ENCODE peak calls at places on chromosomes 12 and 14, in nine cellular contexts. One of them, this sample, is unnamed.
A peak's percentile ranks its signal among the peaks of the same experiment; 100 is the strongest.

GRCh38 chr14:100131181-100131580 is 28.3 kb downstream of the DEGS2 start:
- DNase-seq in dorsolateral prefrontal cortex: no peak
- DNase-seq in AG10803: no peak
- DNase-seq in AG04450: no peak
- DNase-seq in HCT116: no peak
- DNase-seq in body of pancreas: peak; percentile 63
- DNase-seq in choroid plexus epithelial cell: no peak
- DNase-seq in psoas muscle: no peak
- DNase-seq in cardiac muscle cell: no peak
- DNase-seq in this sample: no peak

GRCh38 chr12:98198261-98198982 is 317.0 kb upstream of the TMPO start:
- DNase-seq in dorsolateral prefrontal cortex: no peak
- DNase-seq in AG10803: no peak
- DNase-seq in AG04450: no peak
- DNase-seq in HCT116: no peak
- DNase-seq in body of pancreas: no peak
- DNase-seq in choroid plexus epithelial cell: no peak
- DNase-seq in psoas muscle: no peak
- DNase-seq in cardiac muscle cell: no peak
- DNase-seq in this sample: no peak

GRCh38 chr14:33430414-33430813 is 491.7 kb downstream of the NPAS3 start:
- DNase-seq in dorsolateral prefrontal cortex: no peak
- DNase-seq in AG10803: no peak
- DNase-seq in AG04450: no peak
- DNase-seq in HCT116: no peak
- DNase-seq in body of pancreas: no peak
- DNase-seq in choroid plexus epithelial cell: no peak
- DNase-seq in psoas muscle: no peak
- DNase-seq in cardiac muscle cell: no peak
- DNase-seq in this sample: no peak

GRCh38 chr14:100857923-100858837 is 32.3 kb downstream of the MEG3 start:
- DNase-seq in dorsolateral prefrontal cortex: no peak
- DNase-seq in AG10803: no peak
- DNase-seq in AG04450: no peak
- DNase-seq in HCT116: no peak
- DNase-seq in body of pancreas: no peak
- DNase-seq in choroid plexus epithelial cell: no peak
- DNase-seq in psoas muscle: peak; percentile 26
- DNase-seq in cardiac muscle cell: no peak
- DNase-seq in this sample: no peak

GRCh38 chr14:54622189-54622958 is 55.4 kb downstream of the SAMD4A start:
- DNase-seq in dorsolateral prefrontal cortex: no peak
- DNase-seq in AG10803: no peak
- DNase-seq in AG04450: no peak
- DNase-seq in HCT116: no peak
- DNase-seq in body of pancreas: no peak
- DNase-seq in choroid plexus epithelial cell: no peak
- DNase-seq in psoas muscle: no peak
- DNase-seq in cardiac muscle cell: no peak
- DNase-seq in this sample: no peak

GRCh38 chr14:94768521-94769412 is 1.1 kb downstream of the GSC start:
- DNase-seq in dorsolateral prefrontal cortex: no peak
- DNase-seq in AG10803: peak; percentile 12
- DNase-seq in AG04450: no peak
- DNase-seq in HCT116: no peak
- DNase-seq in body of pancreas: peak; percentile 6
- DNase-seq in choroid plexus epithelial cell: no peak
- DNase-seq in psoas muscle: peak; percentile 84
- DNase-seq in cardiac muscle cell: no peak
- DNase-seq in this sample: no peak

GRCh38 chr12:123041811-123042655 is 61.6 kb downstream of the ARL6IP4 start:
- DNase-seq in dorsolateral prefrontal cortex: no peak
- DNase-seq in AG10803: no peak
- DNase-seq in AG04450: peak; percentile 90
- DNase-seq in HCT116: no peak
- DNase-seq in body of pancreas: no peak
- DNase-seq in choroid plexus epithelial cell: peak; percentile 83
- DNase-seq in psoas muscle: no peak
- DNase-seq in cardiac muscle cell: no peak
- DNase-seq in this sample: peak; percentile 99

GRCh38 chr14:68785817-68786490 is 6.9 kb downstream of the ZFP36L1 start:
- DNase-seq in dorsolateral prefrontal cortex: no peak
- DNase-seq in AG10803: peak; percentile 88
- DNase-seq in AG04450: no peak
- DNase-seq in HCT116: no peak
- DNase-seq in body of pancreas: peak; percentile 72
- DNase-seq in choroid plexus epithelial cell: no peak
- DNase-seq in psoas muscle: no peak
- DNase-seq in cardiac muscle cell: no peak
- DNase-seq in this sample: no peak

DNA sequence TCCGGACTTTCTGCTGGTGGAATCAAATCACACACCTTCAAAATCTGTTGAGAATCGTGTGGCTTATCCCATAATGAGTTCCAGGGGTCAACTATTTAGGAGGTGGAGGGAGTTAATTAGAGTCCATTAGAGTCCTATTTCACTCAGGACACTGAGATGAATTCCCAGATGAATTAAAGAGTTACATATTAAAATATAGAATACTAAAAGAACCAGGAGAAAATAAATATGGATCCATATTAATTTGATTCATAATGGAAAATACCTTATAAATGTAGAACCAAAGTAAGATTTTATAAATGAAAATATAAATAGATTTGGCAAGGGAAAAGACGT is 44.6 kb upstream of the C14orf132 start:
- DNase-seq in dorsolateral prefrontal cortex: no peak
- DNase-seq in AG10803: no peak
- DNase-seq in AG04450: no peak
- DNase-seq in HCT116: no peak
- DNase-seq in body of pancreas: no peak
- DNase-seq in choroid plexus epithelial cell: no peak
- DNase-seq in psoas muscle: no peak
- DNase-seq in cardiac muscle cell: no peak
- DNase-seq in this sample: no peak
- TF ChIP-seq CTCF in dorsolateral prefrontal cortex: no peak
- TF ChIP-seq CTCF in AG10803: no peak
- TF ChIP-seq CTCF in AG04450: no peak
- TF ChIP-seq CTCF in HCT116: no peak
- TF ChIP-seq CTCF in body of pancreas: no peak
- TF ChIP-seq CTCF in choroid plexus epithelial cell: no peak
- TF ChIP-seq CTCF in psoas muscle: no peak
- TF ChIP-seq CTCF in cardiac muscle cell: no peak
- TF ChIP-seq CTCF in this sample: no peak

GRCh38 chr14:79017561-79017960 is 847.4 kb downstream of the NRXN3 start:
- DNase-seq in dorsolateral prefrontal cortex: no peak
- DNase-seq in AG10803: no peak
- DNase-seq in AG04450: no peak
- DNase-seq in HCT116: no peak
- DNase-seq in body of pancreas: no peak
- DNase-seq in choroid plexus epithelial cell: no peak
- DNase-seq in psoas muscle: no peak
- DNase-seq in cardiac muscle cell: no peak
- DNase-seq in this sample: no peak

GRCh38 chr14:79009286-79009685 is 839.1 kb downstream of the NRXN3 start:
- DNase-seq in dorsolateral prefrontal cortex: no peak
- DNase-seq in AG10803: no peak
- DNase-seq in AG04450: no peak
- DNase-seq in HCT116: no peak
- DNase-seq in body of pancreas: no peak
- DNase-seq in choroid plexus epithelial cell: no peak
- DNase-seq in psoas muscle: no peak
- DNase-seq in cardiac muscle cell: no peak
- DNase-seq in this sample: no peak

GRCh38 chr14:79016828-79017505 is 846.8 kb downstream of the NRXN3 start:
- DNase-seq in dorsolateral prefrontal cortex: no peak
- DNase-seq in AG10803: peak; percentile 86
- DNase-seq in AG04450: peak; percentile 72
- DNase-seq in HCT116: no peak
- DNase-seq in body of pancreas: no peak
- DNase-seq in choroid plexus epithelial cell: peak; percentile 95
- DNase-seq in psoas muscle: no peak
- DNase-seq in cardiac muscle cell: no peak
- DNase-seq in this sample: peak; percentile 58

GRCh38 chr14:79011091-79011919 is 841.1 kb downstream of the NRXN3 start:
- DNase-seq in dorsolateral prefrontal cortex: no peak
- DNase-seq in AG10803: peak; percentile 36
- DNase-seq in AG04450: peak; percentile 15
- DNase-seq in HCT116: no peak
- DNase-seq in body of pancreas: peak; percentile 28
- DNase-seq in choroid plexus epithelial cell: peak; percentile 74
- DNase-seq in psoas muscle: no peak
- DNase-seq in cardiac muscle cell: peak; percentile 57
- DNase-seq in this sample: no peak

DNA sequence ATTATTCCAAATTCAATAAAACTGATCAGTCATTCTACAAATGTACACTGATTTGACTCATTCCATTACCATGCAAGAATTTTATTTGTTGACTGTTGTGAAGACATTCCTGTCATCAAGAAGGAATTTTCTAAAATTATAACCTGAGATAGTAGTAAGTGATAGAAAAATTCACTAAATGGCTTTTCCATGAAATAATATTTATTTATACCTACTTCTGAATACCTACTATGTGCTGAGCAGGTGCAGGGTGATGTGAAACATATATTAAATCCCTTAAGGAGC is 841.7 kb downstream of the NRXN3 start:
- DNase-seq in dorsolateral prefrontal cortex: no peak
- DNase-seq in AG10803: peak; percentile 23
- DNase-seq in AG04450: no peak
- DNase-seq in HCT116: no peak
- DNase-seq in body of pancreas: no peak
- DNase-seq in choroid plexus epithelial cell: peak; percentile 47
- DNase-seq in psoas muscle: no peak
- DNase-seq in cardiac muscle cell: no peak
- DNase-seq in this sample: no peak
- TF ChIP-seq CTCF in dorsolateral prefrontal cortex: no peak
- TF ChIP-seq CTCF in AG10803: no peak
- TF ChIP-seq CTCF in AG04450: no peak
- TF ChIP-seq CTCF in HCT116: no peak
- TF ChIP-seq CTCF in body of pancreas: no peak
- TF ChIP-seq CTCF in choroid plexus epithelial cell: no peak
- TF ChIP-seq CTCF in psoas muscle: no peak
- TF ChIP-seq CTCF in cardiac muscle cell: no peak
- TF ChIP-seq CTCF in this sample: no peak

GRCh38 chr14:72787841-72788240 is 106.1 kb downstream of the DPF3 start:
- DNase-seq in dorsolateral prefrontal cortex: no peak
- DNase-seq in AG10803: no peak
- DNase-seq in AG04450: no peak
- DNase-seq in HCT116: no peak
- DNase-seq in body of pancreas: no peak
- DNase-seq in choroid plexus epithelial cell: no peak
- DNase-seq in psoas muscle: no peak
- DNase-seq in cardiac muscle cell: no peak
- DNase-seq in this sample: no peak

GRCh38 chr14:72788972-72789728 is 104.8 kb downstream of the DPF3 start:
- DNase-seq in dorsolateral prefrontal cortex: no peak
- DNase-seq in AG10803: no peak
- DNase-seq in AG04450: no peak
- DNase-seq in HCT116: no peak
- DNase-seq in body of pancreas: no peak
- DNase-seq in choroid plexus epithelial cell: no peak
- DNase-seq in psoas muscle: no peak
- DNase-seq in cardiac muscle cell: no peak
- DNase-seq in this sample: no peak

GRCh38 chr14:72783741-72784140 is 110.2 kb downstream of the DPF3 start:
- DNase-seq in dorsolateral prefrontal cortex: no peak
- DNase-seq in AG10803: no peak
- DNase-seq in AG04450: no peak
- DNase-seq in HCT116: no peak
- DNase-seq in body of pancreas: no peak
- DNase-seq in choroid plexus epithelial cell: no peak
- DNase-seq in psoas muscle: no peak
- DNase-seq in cardiac muscle cell: no peak
- DNase-seq in this sample: no peak

GRCh38 chr14:72788255-72788654 is 105.6 kb downstream of the DPF3 start:
- DNase-seq in dorsolateral prefrontal cortex: no peak
- DNase-seq in AG10803: no peak
- DNase-seq in AG04450: no peak
- DNase-seq in HCT116: no peak
- DNase-seq in body of pancreas: no peak
- DNase-seq in choroid plexus epithelial cell: no peak
- DNase-seq in psoas muscle: no peak
- DNase-seq in cardiac muscle cell: no peak
- DNase-seq in this sample: no peak

DNA sequence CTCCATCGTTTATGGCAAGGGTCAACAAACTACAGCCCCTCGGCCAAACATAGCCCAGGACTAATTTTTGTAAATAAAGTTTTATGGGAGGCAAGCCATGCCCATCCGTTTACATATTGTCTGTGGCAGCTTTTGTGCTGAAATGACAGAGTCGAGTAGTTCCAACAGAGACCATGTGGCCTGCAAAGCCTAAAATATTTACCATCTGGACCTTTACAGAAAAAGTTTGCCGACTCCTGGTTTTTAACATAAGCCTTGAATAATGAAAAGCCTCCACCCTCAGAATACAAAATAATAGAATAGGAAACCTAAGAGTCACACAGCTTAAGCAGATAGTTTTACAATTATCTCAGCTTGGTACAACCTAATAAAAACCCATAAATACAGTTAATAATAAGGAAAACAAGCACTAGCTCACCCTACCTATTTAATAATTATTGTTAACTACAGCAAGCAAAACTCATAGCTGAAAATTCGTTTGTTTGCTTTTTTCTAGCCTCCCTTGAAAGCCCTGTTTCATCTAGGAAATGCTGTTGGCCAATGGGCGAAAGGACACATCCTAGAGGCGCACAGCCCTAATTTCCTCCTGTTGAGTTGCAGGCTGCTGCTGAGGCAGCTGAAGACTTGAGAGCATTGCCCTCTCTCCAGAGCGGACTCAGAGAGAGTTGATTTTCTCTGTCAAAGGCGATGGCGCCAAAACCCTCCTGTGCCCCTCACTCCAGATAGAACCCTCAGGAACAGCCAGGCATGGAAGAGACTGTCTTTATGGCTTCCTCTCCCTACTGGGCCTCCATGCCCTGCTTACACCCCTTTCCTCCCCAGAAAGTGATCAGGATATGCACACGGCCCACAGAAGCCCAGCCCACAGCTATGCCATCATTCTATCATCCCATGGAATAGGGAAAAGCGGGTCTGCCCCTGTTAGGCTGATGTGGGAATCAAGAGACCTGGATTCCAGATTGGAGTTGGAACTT is 107.2 kb downstream of the DPF3 start:
- DNase-seq in dorsolateral prefrontal cortex: no peak
- DNase-seq in AG10803: no peak
- DNase-seq in AG04450: no peak
- DNase-seq in HCT116: no peak
- DNase-seq in body of pancreas: no peak
- DNase-seq in choroid plexus epithelial cell: no peak
- DNase-seq in psoas muscle: no peak
- DNase-seq in cardiac muscle cell: no peak
- DNase-seq in this sample: no peak
- TF ChIP-seq CTCF in dorsolateral prefrontal cortex: no peak
- TF ChIP-seq CTCF in AG10803: no peak
- TF ChIP-seq CTCF in AG04450: no peak
- TF ChIP-seq CTCF in HCT116: no peak
- TF ChIP-seq CTCF in body of pancreas: no peak
- TF ChIP-seq CTCF in choroid plexus epithelial cell: no peak
- TF ChIP-seq CTCF in psoas muscle: no peak
- TF ChIP-seq CTCF in cardiac muscle cell: no peak
- TF ChIP-seq CTCF in this sample: no peak

DNA sequence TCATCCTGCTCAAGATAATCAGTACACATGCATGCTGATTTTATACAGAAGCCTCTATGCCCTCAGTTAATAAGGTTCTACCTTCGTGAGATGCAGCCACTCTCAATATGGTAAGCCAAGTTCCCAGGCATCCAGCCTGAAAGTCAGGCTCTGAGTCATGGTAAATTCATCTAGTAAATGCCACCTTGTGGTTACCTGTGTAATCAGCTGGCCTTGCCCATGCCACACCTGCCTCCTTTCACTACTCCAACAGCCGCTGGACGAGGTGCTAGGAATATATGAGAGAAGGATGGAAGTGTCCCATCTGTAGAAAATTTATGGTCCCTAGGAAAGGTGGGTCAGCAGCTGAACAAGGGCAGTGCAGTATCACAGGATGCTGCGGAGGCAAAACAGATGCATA is 207.3 kb downstream of the SSPN start:
- DNase-seq in dorsolateral prefrontal cortex: no peak
- DNase-seq in AG10803: no peak
- DNase-seq in AG04450: no peak
- DNase-seq in HCT116: peak; percentile 58
- DNase-seq in body of pancreas: peak; percentile 82
- DNase-seq in choroid plexus epithelial cell: peak; percentile 2
- DNase-seq in psoas muscle: no peak
- DNase-seq in cardiac muscle cell: no peak
- DNase-seq in this sample: peak; percentile 5
- TF ChIP-seq CTCF in dorsolateral prefrontal cortex: no peak
- TF ChIP-seq CTCF in AG10803: no peak
- TF ChIP-seq CTCF in AG04450: no peak
- TF ChIP-seq CTCF in HCT116: peak; percentile 30
- TF ChIP-seq CTCF in body of pancreas: peak; percentile 72
- TF ChIP-seq CTCF in choroid plexus epithelial cell: no peak
- TF ChIP-seq CTCF in psoas muscle: peak; percentile 8
- TF ChIP-seq CTCF in cardiac muscle cell: no peak
- TF ChIP-seq CTCF in this sample: peak; percentile 31